ENCODE peak calls at places on chromosomes 16 and 17, in four cellular contexts. One of them, this sample, is unnamed.

GRCh38 chr17:47305302-47305923 is 18.3 kb upstream of the EFCAB13 start:
- DNase-seq in posterior vena cava: no peak
- DNase-seq in left ventricle myocardium inferior: no peak
- DNase-seq in neural crest cell: no peak
- DNase-seq in this sample: no peak

GRCh38 chr16:10180771-10181163 is 1.5 kb downstream of the GRIN2A start:
- DNase-seq in neural crest cell: peak
- DNase-seq in left ventricle myocardium inferior: no peak
- DNase-seq in posterior vena cava: no peak
- DNase-seq in this sample: peak

GRCh38 chr16:21244798-21245197 is 11.3 kb downstream of the ANKS4B start:
- DNase-seq in posterior vena cava: no peak
- DNase-seq in left ventricle myocardium inferior: no peak
- DNase-seq in neural crest cell: no peak
- DNase-seq in this sample: no peak

GRCh38 chr16:8763899-8764298 is 33.5 kb downstream of the TMEM186 start:
- DNase-seq in neural crest cell: no peak
- DNase-seq in posterior vena cava: no peak
- DNase-seq in left ventricle myocardium inferior: no peak
- DNase-seq in this sample: no peak

GRCh38 chr17:31499771-31500554 is 108.5 kb downstream of the RAB11FIP4 start:
- DNase-seq in neural crest cell: no peak
- DNase-seq in left ventricle myocardium inferior: peak
- DNase-seq in posterior vena cava: no peak
- DNase-seq in this sample: no peak

GRCh38 chr17:38534498-38534885 is 71.3 kb downstream of the SRCIN1 start:
- DNase-seq in left ventricle myocardium inferior: no peak
- DNase-seq in posterior vena cava: no peak
- DNase-seq in neural crest cell: no peak
- DNase-seq in this sample: no peak

GRCh38 chr17:64020068-64020766 is at the start of gene ICAM2:
- DNase-seq in left ventricle myocardium inferior: peak
- DNase-seq in posterior vena cava: no peak
- DNase-seq in neural crest cell: no peak
- DNase-seq in this sample: no peak

GRCh38 chr17:1515640-1516402 is 591 bp downstream of the INPP5K start:
- DNase-seq in neural crest cell: peak
- DNase-seq in left ventricle myocardium inferior: no peak
- DNase-seq in posterior vena cava: no peak
- DNase-seq in this sample: peak

GRCh38 chr17:83162035-83162745 is 82.8 kb downstream of the METRNL start:
- DNase-seq in left ventricle myocardium inferior: no peak
- DNase-seq in posterior vena cava: peak
- DNase-seq in neural crest cell: no peak
- DNase-seq in this sample: no peak

GRCh38 chr17:74502866-74503265 is 28.4 kb downstream of the CD300LB start:
- DNase-seq in left ventricle myocardium inferior: no peak
- DNase-seq in neural crest cell: no peak
- DNase-seq in posterior vena cava: no peak
- DNase-seq in this sample: no peak

GRCh38 chr16:57781741-57782606 is 20.3 kb downstream of the KIFC3 start:
- DNase-seq in posterior vena cava: no peak
- DNase-seq in left ventricle myocardium inferior: no peak
- DNase-seq in neural crest cell: no peak
- DNase-seq in this sample: no peak

GRCh38 chr17:1197781-1198490 is 18.2 kb upstream of the ABR start:
- DNase-seq in left ventricle myocardium inferior: peak
- DNase-seq in neural crest cell: no peak
- DNase-seq in posterior vena cava: peak
- DNase-seq in this sample: no peak

GRCh38 chr17:41959030-41959335 is 7.6 kb upstream of the CNP start:
- DNase-seq in neural crest cell: no peak
- DNase-seq in left ventricle myocardium inferior: no peak
- DNase-seq in posterior vena cava: no peak
- DNase-seq in this sample: no peak

GRCh38 chr16:80372341-80372740 is 168.5 kb upstream of the DYNLRB2 start:
- DNase-seq in neural crest cell: no peak
- DNase-seq in left ventricle myocardium inferior: no peak
- DNase-seq in posterior vena cava: no peak
- DNase-seq in this sample: peak

GRCh38 chr16:11677451-11677951 is 9.2 kb downstream of the SNN start:
- DNase-seq in neural crest cell: no peak
- DNase-seq in left ventricle myocardium inferior: no peak
- DNase-seq in posterior vena cava: peak
- DNase-seq in this sample: no peak

GRCh38 chr17:81684442-81684911 is 666 bp downstream of the HGS start:
- DNase-seq in left ventricle myocardium inferior: no peak
- DNase-seq in posterior vena cava: no peak
- DNase-seq in neural crest cell: no peak
- DNase-seq in this sample: no peak

GRCh38 chr17:58303981-58304734 is 23.4 kb upstream of the MPO start:
- DNase-seq in left ventricle myocardium inferior: peak
- DNase-seq in posterior vena cava: peak
- DNase-seq in neural crest cell: peak
- DNase-seq in this sample: peak

GRCh38 chr16:30121741-30122620 is 1.0 kb downstream of the MAPK3 start:
- DNase-seq in neural crest cell: no peak
- DNase-seq in left ventricle myocardium inferior: peak
- DNase-seq in posterior vena cava: peak
- DNase-seq in this sample: no peak

GRCh38 chr17:82317394-82318168 is at the start of gene CD7:
- DNase-seq in posterior vena cava: no peak
- DNase-seq in left ventricle myocardium inferior: no peak
- DNase-seq in neural crest cell: no peak
- DNase-seq in this sample: no peak

GRCh38 chr16:73140944-73141343 is 93.0 kb upstream of the ZFHX3 start:
- DNase-seq in neural crest cell: no peak
- DNase-seq in left ventricle myocardium inferior: no peak
- DNase-seq in posterior vena cava: no peak
- DNase-seq in this sample: no peak

GRCh38 chr17:20920813-20921199 is 122.0 kb downstream of the USP22 start:
- DNase-seq in neural crest cell: no peak
- DNase-seq in left ventricle myocardium inferior: no peak
- DNase-seq in posterior vena cava: no peak
- DNase-seq in this sample: no peak

GRCh38 chr16:16062023-16062932 is 112.9 kb downstream of the ABCC1 start:
- DNase-seq in neural crest cell: no peak
- DNase-seq in left ventricle myocardium inferior: peak
- DNase-seq in posterior vena cava: no peak
- DNase-seq in this sample: no peak

GRCh38 chr16:14629612-14629918 is 495 bp downstream of the PARN start:
- DNase-seq in posterior vena cava: no peak
- DNase-seq in left ventricle myocardium inferior: no peak
- DNase-seq in neural crest cell: no peak
- DNase-seq in this sample: no peak

GRCh38 chr16:89863741-89864391 is 9.5 kb upstream of the TCF25 start:
- DNase-seq in neural crest cell: no peak
- DNase-seq in left ventricle myocardium inferior: peak
- DNase-seq in posterior vena cava: no peak
- DNase-seq in this sample: no peak

GRCh38 chr16:50394215-50394802 is 25.5 kb upstream of the BRD7 start:
- DNase-seq in left ventricle myocardium inferior: no peak
- DNase-seq in posterior vena cava: no peak
- DNase-seq in neural crest cell: no peak
- DNase-seq in this sample: no peak

GRCh38 chr16:57734925-57735754 is 430 bp upstream of the KATNB1 start:
- DNase-seq in neural crest cell: peak
- DNase-seq in left ventricle myocardium inferior: peak
- DNase-seq in posterior vena cava: peak
- DNase-seq in this sample: peak

GRCh38 chr17:20291076-20291475 is 176.3 kb downstream of the LGALS9B start:
- DNase-seq in neural crest cell: no peak
- DNase-seq in posterior vena cava: no peak
- DNase-seq in left ventricle myocardium inferior: no peak
- DNase-seq in this sample: no peak

GRCh38 chr17:8868529-8868951 is 1.1 kb upstream of the PIK3R6 start:
- DNase-seq in left ventricle myocardium inferior: no peak
- DNase-seq in neural crest cell: no peak
- DNase-seq in posterior vena cava: no peak
- DNase-seq in this sample: no peak

GRCh38 chr17:80866050-80866793 is 125.4 kb upstream of the CHMP6 start:
- DNase-seq in neural crest cell: peak
- DNase-seq in left ventricle myocardium inferior: peak
- DNase-seq in posterior vena cava: peak
- DNase-seq in this sample: peak

GRCh38 chr16:80369559-80369958 is 171.2 kb upstream of the DYNLRB2 start:
- DNase-seq in neural crest cell: peak
- DNase-seq in left ventricle myocardium inferior: no peak
- DNase-seq in posterior vena cava: no peak
- DNase-seq in this sample: peak

GRCh38 chr17:49741009-49741691 is 22.8 kb downstream of the FAM117A start:
- DNase-seq in left ventricle myocardium inferior: no peak
- DNase-seq in neural crest cell: no peak
- DNase-seq in posterior vena cava: no peak
- DNase-seq in this sample: no peak

GRCh38 chr17:8290043-8290442 is 1.6 kb downstream of the RANGRF start:
- DNase-seq in left ventricle myocardium inferior: no peak
- DNase-seq in neural crest cell: no peak
- DNase-seq in posterior vena cava: no peak
- DNase-seq in this sample: no peak